ENCODE peak calls at places on chromosomes 6 and 20, in ten cellular contexts. One of them, this sample, is unnamed.

GRCh38 chr20:38730167-38730988 is 6.1 kb downstream of the SLC32A1 start:
- DNase-seq in adrenal gland: no peak
- DNase-seq in brain microvascular endothelial cell: no peak
- DNase-seq in keratinocyte: no peak
- DNase-seq in tibial artery: no peak
- DNase-seq in body of pancreas: no peak
- DNase-seq in pancreas: no peak
- DNase-seq in tibial nerve: no peak
- DNase-seq in choroid plexus epithelial cell: no peak
- DNase-seq in epithelial cell of esophagus: peak; percentile 45
- DNase-seq in this sample: no peak

GRCh38 chr6:73566954-73567591 is 46.2 kb upstream of the EEF1A1 start:
- DNase-seq in adrenal gland: peak; percentile 61
- DNase-seq in brain microvascular endothelial cell: peak; percentile 59
- DNase-seq in keratinocyte: no peak
- DNase-seq in tibial artery: peak; percentile 83
- DNase-seq in body of pancreas: peak; percentile 91
- DNase-seq in pancreas: peak; percentile 58
- DNase-seq in tibial nerve: peak; percentile 67
- DNase-seq in choroid plexus epithelial cell: peak; percentile 49
- DNase-seq in epithelial cell of esophagus: peak; percentile 77
- DNase-seq in this sample: no peak

GRCh38 chr6:13194852-13195251 is 133.5 kb downstream of the TBC1D7 start:
- DNase-seq in adrenal gland: peak; percentile 40
- DNase-seq in brain microvascular endothelial cell: peak; percentile 58
- DNase-seq in keratinocyte: no peak
- DNase-seq in tibial artery: no peak
- DNase-seq in body of pancreas: peak; percentile 33
- DNase-seq in pancreas: no peak
- DNase-seq in tibial nerve: peak; percentile 40
- DNase-seq in choroid plexus epithelial cell: peak; percentile 87
- DNase-seq in epithelial cell of esophagus: peak; percentile 62
- DNase-seq in this sample: peak; percentile 69

GRCh38 chr20:9407805-9408421 is 106.5 kb upstream of the LAMP5 start:
- DNase-seq in adrenal gland: peak; percentile 86
- DNase-seq in brain microvascular endothelial cell: peak; percentile 84
- DNase-seq in keratinocyte: peak; percentile 21
- DNase-seq in tibial artery: no peak
- DNase-seq in body of pancreas: peak; percentile 78
- DNase-seq in pancreas: no peak
- DNase-seq in tibial nerve: peak; percentile 91
- DNase-seq in choroid plexus epithelial cell: peak; percentile 90
- DNase-seq in epithelial cell of esophagus: peak; percentile 72
- DNase-seq in this sample: peak; percentile 89

GRCh38 chr20:32017711-32018251 is 7.5 kb downstream of the CCM2L start:
- DNase-seq in adrenal gland: no peak
- DNase-seq in brain microvascular endothelial cell: no peak
- DNase-seq in keratinocyte: no peak
- DNase-seq in tibial artery: no peak
- DNase-seq in body of pancreas: peak; percentile 87
- DNase-seq in pancreas: peak; percentile 91
- DNase-seq in tibial nerve: no peak
- DNase-seq in choroid plexus epithelial cell: no peak
- DNase-seq in epithelial cell of esophagus: peak; percentile 71
- DNase-seq in this sample: no peak

GRCh38 chr6:110688661-110689268 is 126.5 kb downstream of the CDK19 start:
- DNase-seq in adrenal gland: no peak
- DNase-seq in brain microvascular endothelial cell: no peak
- DNase-seq in keratinocyte: peak; percentile 13
- DNase-seq in tibial artery: no peak
- DNase-seq in body of pancreas: no peak
- DNase-seq in pancreas: no peak
- DNase-seq in tibial nerve: no peak
- DNase-seq in choroid plexus epithelial cell: no peak
- DNase-seq in epithelial cell of esophagus: peak; percentile 58
- DNase-seq in this sample: no peak

GRCh38 chr6:138769102-138769676 is 4.4 kb upstream of the CCDC28A start:
- DNase-seq in adrenal gland: no peak
- DNase-seq in brain microvascular endothelial cell: no peak
- DNase-seq in keratinocyte: no peak
- DNase-seq in tibial artery: no peak
- DNase-seq in body of pancreas: no peak
- DNase-seq in pancreas: no peak
- DNase-seq in tibial nerve: no peak
- DNase-seq in choroid plexus epithelial cell: no peak
- DNase-seq in epithelial cell of esophagus: no peak
- DNase-seq in this sample: no peak

GRCh38 chr6:128118401-128118800 is 217.5 kb upstream of the THEMIS start:
- DNase-seq in adrenal gland: no peak
- DNase-seq in brain microvascular endothelial cell: no peak
- DNase-seq in keratinocyte: no peak
- DNase-seq in tibial artery: no peak
- DNase-seq in body of pancreas: no peak
- DNase-seq in pancreas: no peak
- DNase-seq in tibial nerve: no peak
- DNase-seq in choroid plexus epithelial cell: peak; percentile 88
- DNase-seq in epithelial cell of esophagus: peak; percentile 24
- DNase-seq in this sample: no peak

GRCh38 chr6:127520061-127520460 is 926 bp upstream of the MTCL3 start:
- DNase-seq in adrenal gland: no peak
- DNase-seq in brain microvascular endothelial cell: peak; percentile 16
- DNase-seq in keratinocyte: no peak
- DNase-seq in tibial artery: no peak
- DNase-seq in body of pancreas: no peak
- DNase-seq in pancreas: no peak
- DNase-seq in tibial nerve: no peak
- DNase-seq in choroid plexus epithelial cell: peak; percentile 35
- DNase-seq in epithelial cell of esophagus: peak; percentile 13
- DNase-seq in this sample: no peak

GRCh38 chr6:24927985-24928735 is 7.6 kb downstream of the RIPOR2 start:
- DNase-seq in adrenal gland: no peak
- DNase-seq in brain microvascular endothelial cell: peak; percentile 34
- DNase-seq in keratinocyte: no peak
- DNase-seq in tibial artery: no peak
- DNase-seq in body of pancreas: no peak
- DNase-seq in pancreas: no peak
- DNase-seq in tibial nerve: no peak
- DNase-seq in choroid plexus epithelial cell: peak; percentile 57
- DNase-seq in epithelial cell of esophagus: no peak
- DNase-seq in this sample: no peak
- H3K4me3 ChIP-seq in adrenal gland: no peak overlapping the region
- H3K4me3 ChIP-seq in brain microvascular endothelial cell: no peak overlapping the region
- H3K4me3 ChIP-seq in keratinocyte: no peak overlapping the region
- H3K4me3 ChIP-seq in tibial artery: no peak overlapping the region
- H3K4me3 ChIP-seq in body of pancreas: no peak overlapping the region
- H3K4me3 ChIP-seq in pancreas: no peak overlapping the region
- H3K4me3 ChIP-seq in tibial nerve: no peak overlapping the region
- H3K4me3 ChIP-seq in choroid plexus epithelial cell: no peak overlapping the region
- H3K4me3 ChIP-seq in epithelial cell of esophagus: no peak overlapping the region
- H3K4me3 ChIP-seq in this sample: no peak overlapping the region

GRCh38 chr20:36104856-36105255 is 49.7 kb upstream of the EPB41L1 start:
- DNase-seq in adrenal gland: no peak
- DNase-seq in brain microvascular endothelial cell: no peak
- DNase-seq in keratinocyte: no peak
- DNase-seq in tibial artery: no peak
- DNase-seq in body of pancreas: no peak
- DNase-seq in pancreas: no peak
- DNase-seq in tibial nerve: no peak
- DNase-seq in choroid plexus epithelial cell: no peak
- DNase-seq in epithelial cell of esophagus: no peak
- DNase-seq in this sample: no peak

GRCh38 chr20:36101201-36101600 is 53.3 kb upstream of the EPB41L1 start:
- DNase-seq in adrenal gland: no peak
- DNase-seq in brain microvascular endothelial cell: no peak
- DNase-seq in keratinocyte: no peak
- DNase-seq in tibial artery: no peak
- DNase-seq in body of pancreas: peak; percentile 87
- DNase-seq in pancreas: peak; percentile 80
- DNase-seq in tibial nerve: no peak
- DNase-seq in choroid plexus epithelial cell: no peak
- DNase-seq in epithelial cell of esophagus: no peak
- DNase-seq in this sample: no peak

GRCh38 chr20:36102306-36102705 is 52.2 kb upstream of the EPB41L1 start:
- DNase-seq in adrenal gland: no peak
- DNase-seq in brain microvascular endothelial cell: no peak
- DNase-seq in keratinocyte: no peak
- DNase-seq in tibial artery: no peak
- DNase-seq in body of pancreas: no peak
- DNase-seq in pancreas: no peak
- DNase-seq in tibial nerve: no peak
- DNase-seq in choroid plexus epithelial cell: no peak
- DNase-seq in epithelial cell of esophagus: no peak
- DNase-seq in this sample: no peak

GRCh38 chr20:36104244-36104643 is 50.3 kb upstream of the EPB41L1 start:
- DNase-seq in adrenal gland: no peak
- DNase-seq in brain microvascular endothelial cell: no peak
- DNase-seq in keratinocyte: no peak
- DNase-seq in tibial artery: no peak
- DNase-seq in body of pancreas: no peak
- DNase-seq in pancreas: no peak
- DNase-seq in tibial nerve: no peak
- DNase-seq in choroid plexus epithelial cell: no peak
- DNase-seq in epithelial cell of esophagus: no peak
- DNase-seq in this sample: no peak

GRCh38 chr20:36102809-36103596 is 51.5 kb upstream of the EPB41L1 start:
- DNase-seq in adrenal gland: no peak
- DNase-seq in brain microvascular endothelial cell: no peak
- DNase-seq in keratinocyte: no peak
- DNase-seq in tibial artery: no peak
- DNase-seq in body of pancreas: peak; percentile 59
- DNase-seq in pancreas: no peak
- DNase-seq in tibial nerve: no peak
- DNase-seq in choroid plexus epithelial cell: no peak
- DNase-seq in epithelial cell of esophagus: no peak
- DNase-seq in this sample: peak; percentile 26
- H3K4me3 ChIP-seq in adrenal gland: no peak overlapping the region
- H3K4me3 ChIP-seq in brain microvascular endothelial cell: no peak overlapping the region
- H3K4me3 ChIP-seq in keratinocyte: no peak overlapping the region
- H3K4me3 ChIP-seq in tibial artery: no peak overlapping the region
- H3K4me3 ChIP-seq in body of pancreas: no peak overlapping the region
- H3K4me3 ChIP-seq in pancreas: no peak overlapping the region
- H3K4me3 ChIP-seq in tibial nerve: no peak overlapping the region
- H3K4me3 ChIP-seq in choroid plexus epithelial cell: no peak overlapping the region
- H3K4me3 ChIP-seq in epithelial cell of esophagus: no peak overlapping the region
- H3K4me3 ChIP-seq in this sample: no peak overlapping the region

GRCh38 chr6:3986241-3986640 is 92.7 kb downstream of the FAM217A start:
- DNase-seq in adrenal gland: no peak
- DNase-seq in brain microvascular endothelial cell: no peak
- DNase-seq in keratinocyte: no peak
- DNase-seq in tibial artery: no peak
- DNase-seq in body of pancreas: no peak
- DNase-seq in pancreas: no peak
- DNase-seq in tibial nerve: no peak
- DNase-seq in choroid plexus epithelial cell: no peak
- DNase-seq in epithelial cell of esophagus: no peak
- DNase-seq in this sample: no peak

GRCh38 chr6:3991941-3992340 is 87.0 kb downstream of the FAM217A start:
- DNase-seq in adrenal gland: no peak
- DNase-seq in brain microvascular endothelial cell: no peak
- DNase-seq in keratinocyte: no peak
- DNase-seq in tibial artery: no peak
- DNase-seq in body of pancreas: no peak
- DNase-seq in pancreas: no peak
- DNase-seq in tibial nerve: no peak
- DNase-seq in choroid plexus epithelial cell: no peak
- DNase-seq in epithelial cell of esophagus: no peak
- DNase-seq in this sample: no peak

GRCh38 chr6:3987072-3987471 is 91.9 kb downstream of the FAM217A start:
- DNase-seq in adrenal gland: no peak
- DNase-seq in brain microvascular endothelial cell: peak; percentile 16
- DNase-seq in keratinocyte: no peak
- DNase-seq in tibial artery: no peak
- DNase-seq in body of pancreas: peak; percentile 17
- DNase-seq in pancreas: no peak
- DNase-seq in tibial nerve: no peak
- DNase-seq in choroid plexus epithelial cell: peak; percentile 45
- DNase-seq in epithelial cell of esophagus: no peak
- DNase-seq in this sample: no peak

GRCh38 chr6:3987576-3987975 is 91.4 kb downstream of the FAM217A start:
- DNase-seq in adrenal gland: no peak
- DNase-seq in brain microvascular endothelial cell: no peak
- DNase-seq in keratinocyte: no peak
- DNase-seq in tibial artery: no peak
- DNase-seq in body of pancreas: no peak
- DNase-seq in pancreas: no peak
- DNase-seq in tibial nerve: no peak
- DNase-seq in choroid plexus epithelial cell: no peak
- DNase-seq in epithelial cell of esophagus: no peak
- DNase-seq in this sample: no peak

GRCh38 chr6:3990692-3991491 is 88.0 kb downstream of the FAM217A start:
- DNase-seq in adrenal gland: peak; percentile 94
- DNase-seq in brain microvascular endothelial cell: peak; percentile 90
- DNase-seq in keratinocyte: peak; percentile 44
- DNase-seq in tibial artery: peak; percentile 94
- DNase-seq in body of pancreas: peak; percentile 95
- DNase-seq in pancreas: peak; percentile 88
- DNase-seq in tibial nerve: peak; percentile 92
- DNase-seq in choroid plexus epithelial cell: peak; percentile 94
- DNase-seq in epithelial cell of esophagus: peak; percentile 82
- DNase-seq in this sample: peak; percentile 92
- H3K4me3 ChIP-seq in adrenal gland: peak overlapping the region; percentile 48
- H3K4me3 ChIP-seq in brain microvascular endothelial cell: peak overlapping the region; percentile 32
- H3K4me3 ChIP-seq in keratinocyte: peak overlapping the region; percentile 58
- H3K4me3 ChIP-seq in tibial artery: peak overlapping the region; percentile 54
- H3K4me3 ChIP-seq in body of pancreas: no peak overlapping the region
- H3K4me3 ChIP-seq in pancreas: peak overlapping the region; percentile 29
- H3K4me3 ChIP-seq in tibial nerve: peak overlapping the region; percentile 40
- H3K4me3 ChIP-seq in choroid plexus epithelial cell: peak overlapping the region; percentile 43
- H3K4me3 ChIP-seq in epithelial cell of esophagus: peak overlapping the region; percentile 38
- H3K4me3 ChIP-seq in this sample: peak overlapping the region; percentile 40

GRCh38 chr6:56347526-56347925 is 100.1 kb upstream of the COL21A1 start:
- DNase-seq in adrenal gland: no peak
- DNase-seq in brain microvascular endothelial cell: no peak
- DNase-seq in keratinocyte: no peak
- DNase-seq in tibial artery: no peak
- DNase-seq in body of pancreas: no peak
- DNase-seq in pancreas: no peak
- DNase-seq in tibial nerve: no peak
- DNase-seq in choroid plexus epithelial cell: peak; percentile 29
- DNase-seq in epithelial cell of esophagus: peak; percentile 20
- DNase-seq in this sample: no peak

GRCh38 chr6:56348578-56348977 is 101.2 kb upstream of the COL21A1 start:
- DNase-seq in adrenal gland: no peak
- DNase-seq in brain microvascular endothelial cell: no peak
- DNase-seq in keratinocyte: no peak
- DNase-seq in tibial artery: no peak
- DNase-seq in body of pancreas: no peak
- DNase-seq in pancreas: no peak
- DNase-seq in tibial nerve: no peak
- DNase-seq in choroid plexus epithelial cell: no peak
- DNase-seq in epithelial cell of esophagus: peak; percentile 47
- DNase-seq in this sample: no peak

GRCh38 chr6:56346958-56347357 is 99.6 kb upstream of the COL21A1 start:
- DNase-seq in adrenal gland: no peak
- DNase-seq in brain microvascular endothelial cell: peak; percentile 27
- DNase-seq in keratinocyte: no peak
- DNase-seq in tibial artery: no peak
- DNase-seq in body of pancreas: no peak
- DNase-seq in pancreas: no peak
- DNase-seq in tibial nerve: no peak
- DNase-seq in choroid plexus epithelial cell: no peak
- DNase-seq in epithelial cell of esophagus: no peak
- DNase-seq in this sample: no peak

GRCh38 chr6:56343295-56343694 is 95.9 kb upstream of the COL21A1 start:
- DNase-seq in adrenal gland: no peak
- DNase-seq in brain microvascular endothelial cell: no peak
- DNase-seq in keratinocyte: no peak
- DNase-seq in tibial artery: no peak
- DNase-seq in body of pancreas: no peak
- DNase-seq in pancreas: no peak
- DNase-seq in tibial nerve: no peak
- DNase-seq in choroid plexus epithelial cell: no peak
- DNase-seq in epithelial cell of esophagus: no peak
- DNase-seq in this sample: no peak

GRCh38 chr6:56345539-56346090 is 98.2 kb upstream of the COL21A1 start:
- DNase-seq in adrenal gland: no peak
- DNase-seq in brain microvascular endothelial cell: no peak
- DNase-seq in keratinocyte: no peak
- DNase-seq in tibial artery: no peak
- DNase-seq in body of pancreas: no peak
- DNase-seq in pancreas: no peak
- DNase-seq in tibial nerve: no peak
- DNase-seq in choroid plexus epithelial cell: no peak
- DNase-seq in epithelial cell of esophagus: no peak
- DNase-seq in this sample: no peak
- H3K4me3 ChIP-seq in adrenal gland: no peak overlapping the region
- H3K4me3 ChIP-seq in brain microvascular endothelial cell: no peak overlapping the region
- H3K4me3 ChIP-seq in keratinocyte: no peak overlapping the region
- H3K4me3 ChIP-seq in tibial artery: no peak overlapping the region
- H3K4me3 ChIP-seq in body of pancreas: no peak overlapping the region
- H3K4me3 ChIP-seq in pancreas: no peak overlapping the region
- H3K4me3 ChIP-seq in tibial nerve: no peak overlapping the region
- H3K4me3 ChIP-seq in choroid plexus epithelial cell: no peak overlapping the region
- H3K4me3 ChIP-seq in epithelial cell of esophagus: no peak overlapping the region
- H3K4me3 ChIP-seq in this sample: no peak overlapping the region

This sample was measured in testis.